ENCODE peak calls at places on chromosomes 6 and 20, in six cellular contexts. R, E, G, F, V and J are unnamed samples.

GRCh38 chr6:13014551-13015378 is 298.2 kb downstream of the PHACTR1 start:
- DNase-seq in G (no peak), V (no peak), E (no peak), R (peak; percentile 48), F (no peak), J (no peak)

GRCh38 chr6:9308284-9308683 is 872.9 kb upstream of the SLC35B3 start:
- DNase-seq in E (peak; percentile 1), R (no peak), F (no peak), G (no peak), V (no peak), J (no peak)

GRCh38 chr6:57013501-57013900 is 33.0 kb upstream of the KIAA1586 start:
- DNase-seq in F (peak; percentile 41), R (no peak), E (peak; percentile 87), V (peak; percentile 70), G (peak; percentile 89), J (peak; percentile 50)

GRCh38 chr6:146950351-146950835 is 253.8 kb upstream of the STXBP5 start:
- DNase-seq in R (no peak), V (peak; percentile 59), G (peak; percentile 7), E (peak; percentile 4), F (no peak), J (no peak)

GRCh38 chr6:38212579-38212978 is 393.1 kb downstream of the ZFAND3 start:
- DNase-seq in R (no peak), G (no peak), V (no peak), E (peak; percentile 16), F (no peak), J (no peak)

GRCh38 chr6:161918154-161918553 is 644.3 kb upstream of the AGPAT4 start:
- DNase-seq in V (no peak), R (no peak), G (peak; percentile 74), F (no peak), E (no peak), J (no peak)

GRCh38 chr6:49336514-49337131 is 126.4 kb downstream of the MMUT start:
- DNase-seq in E (no peak), G (peak; percentile 33), F (peak; percentile 23), R (no peak), V (peak; percentile 96), J (no peak)

GRCh38 chr20:36848078-36848660 is 27.8 kb upstream of the TLDC2 start:
- DNase-seq in V (peak; percentile 85), R (peak; percentile 82), F (peak; percentile 91), G (peak; percentile 90), E (peak; percentile 87), J (no peak)

GRCh38 chr6:129236110-129236509 is 353.2 kb downstream of the LAMA2 start:
- DNase-seq in G (peak; percentile 29), E (no peak), R (no peak), F (no peak), V (no peak), J (no peak)

GRCh38 chr6:154579046-154579823 is 68.8 kb upstream of the CNKSR3 start:
- DNase-seq in R (no peak), E (no peak), V (peak; percentile 16), G (no peak), F (no peak), J (no peak)

GRCh38 chr6:33709605-33710295 is 1.8 kb downstream of the UQCC2 start:
- DNase-seq in R (peak; percentile 26), V (no peak), G (no peak), E (no peak), F (no peak), J (no peak)

GRCh38 chr6:109165392-109165964 is 70.2 kb downstream of the CEP57L1 start:
- DNase-seq in F (peak; percentile 47), G (peak; percentile 86), V (peak; percentile 88), R (peak; percentile 37), E (peak; percentile 90), J (no peak)

GRCh38 chr6:33740204-33740608 is 6.5 kb downstream of the IP6K3 start:
- DNase-seq in R (peak; percentile 86), G (peak; percentile 19), F (no peak), V (peak; percentile 32), E (peak; percentile 49), J (no peak)

DNA sequence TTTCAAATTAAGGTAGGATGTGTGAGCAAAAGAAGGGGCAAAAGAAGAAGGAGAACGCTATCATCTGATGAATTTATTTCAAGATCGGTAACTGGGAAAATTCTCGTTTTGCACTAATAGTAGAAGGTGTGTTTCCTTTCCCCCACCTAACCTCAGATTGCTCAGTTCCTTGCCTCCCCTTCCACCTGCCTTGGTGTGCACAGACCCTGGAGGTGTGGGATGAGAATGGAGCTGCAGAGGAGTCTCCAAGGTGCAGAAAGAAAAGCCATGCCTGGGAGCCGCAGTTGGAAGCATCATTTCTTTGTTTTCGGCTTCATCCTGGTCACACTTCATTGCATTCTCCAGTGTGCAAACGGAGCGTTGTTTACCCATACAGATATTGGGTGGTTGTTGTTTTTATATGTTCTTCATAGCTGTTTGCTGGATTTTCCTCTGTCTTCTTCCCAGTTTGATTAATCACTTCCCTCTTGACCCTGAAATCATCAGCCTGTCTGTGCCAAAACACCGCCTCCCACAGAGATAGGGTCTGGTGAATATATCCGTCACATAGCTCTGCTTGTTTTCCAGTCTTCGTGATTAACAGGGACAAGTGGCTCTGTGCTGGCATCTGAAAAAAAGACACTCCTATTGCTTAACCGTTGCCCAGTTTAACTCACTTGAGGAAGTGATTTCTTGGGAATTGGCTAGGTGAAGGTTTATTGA is 40.2 kb upstream of the NEDD9 start:
- DNase-seq in F (no peak), R (no peak), G (no peak), E (no peak), V (no peak), J (no peak)
- H3K4me3 ChIP-seq in F (no peak overlapping the region), R (no peak overlapping the region), G (no peak overlapping the region), E (no peak overlapping the region), V (no peak overlapping the region), J (no peak overlapping the region)

GRCh38 chr6:124688369-124688768 is 273.9 kb upstream of the RNF217 start:
- DNase-seq in R (no peak), F (no peak), E (no peak), V (no peak), G (peak; percentile 53), J (no peak)

GRCh38 chr6:124682751-124683150 is 279.5 kb upstream of the RNF217 start:
- DNase-seq in V (no peak), G (no peak), F (no peak), E (no peak), R (no peak), J (no peak)

GRCh38 chr6:124679392-124679791 is 282.8 kb upstream of the RNF217 start:
- DNase-seq in G (peak; percentile 21), E (peak; percentile 47), V (peak; percentile 45), R (no peak), F (no peak), J (no peak)

GRCh38 chr6:124684621-124685020 is 277.6 kb upstream of the RNF217 start:
- DNase-seq in V (no peak), R (no peak), F (no peak), G (no peak), E (peak; percentile 22), J (no peak)

DNA sequence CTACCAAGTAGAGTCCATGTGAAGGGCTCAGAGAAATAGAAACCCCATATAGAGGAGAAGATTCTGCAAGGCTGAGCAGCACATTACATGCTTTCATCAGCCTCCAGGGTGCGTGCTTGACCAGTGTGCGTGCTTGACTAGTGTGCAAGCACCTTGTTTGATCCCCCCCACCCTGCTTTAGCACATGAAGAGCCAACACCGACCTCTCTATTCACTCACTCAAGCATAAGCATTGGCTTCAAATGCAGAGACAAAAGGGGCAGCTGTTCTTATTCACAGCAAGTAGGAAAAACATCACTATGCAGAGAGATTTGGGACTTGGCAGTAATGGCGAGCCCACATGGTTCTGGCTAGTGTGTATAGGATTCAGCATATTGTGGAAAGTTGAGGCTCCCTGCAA is 278.7 kb upstream of the RNF217 start:
- DNase-seq in E (no peak), G (no peak), F (no peak), R (no peak), V (no peak), J (no peak)
- TF ChIP-seq CTCF in E (no peak), G (no peak), F (no peak), R (no peak), V (no peak), J (no peak)

DNA sequence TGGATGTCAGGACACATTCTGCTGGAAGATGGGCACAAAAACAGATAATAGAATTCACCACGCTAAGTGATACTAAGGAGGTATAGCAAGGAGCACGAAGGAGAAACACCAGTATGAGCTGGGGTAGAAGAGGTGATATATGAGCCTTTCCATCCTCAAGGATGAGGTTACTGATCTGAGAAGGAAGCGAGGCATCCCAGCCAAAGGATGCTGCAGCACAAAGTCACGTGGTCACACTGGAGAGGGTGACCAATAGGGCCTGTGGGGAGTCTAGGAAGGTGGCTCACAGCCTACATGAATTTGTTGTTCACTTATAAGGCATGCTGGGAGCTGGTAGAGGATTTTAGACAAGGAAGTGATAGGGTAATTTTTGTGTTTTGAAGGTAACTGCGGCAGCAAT is 1.4 kb downstream of the GINS1 start:
- DNase-seq in G (no peak), E (no peak), F (no peak), R (no peak), V (no peak), J (no peak)
- H3K4me3 ChIP-seq in G (no peak overlapping the region), E (no peak overlapping the region), F (peak overlapping the region; percentile 87), R (no peak overlapping the region), V (no peak overlapping the region), J (peak overlapping the region; percentile 89)

DNA sequence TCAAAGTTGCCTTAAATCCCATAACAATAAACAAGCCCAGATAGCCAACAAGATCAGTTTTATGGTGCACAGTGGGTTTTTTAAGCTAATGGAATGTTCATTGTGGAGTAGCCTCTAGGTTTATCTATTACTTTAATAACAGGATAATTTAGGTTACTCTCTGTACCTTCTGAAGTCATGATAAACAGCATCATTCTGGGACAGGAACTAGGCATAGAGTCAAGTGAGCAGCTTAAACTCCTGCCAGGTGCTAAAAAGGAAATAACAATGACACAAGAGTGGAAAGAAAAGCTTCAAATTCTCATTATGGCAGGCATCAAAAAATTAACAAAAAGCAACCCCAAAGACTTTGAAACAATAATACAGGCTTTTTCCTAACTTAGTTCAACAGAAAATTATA is 228.8 kb downstream of the HACE1 start:
- DNase-seq in G (no peak), V (no peak), R (no peak), F (no peak), E (no peak), J (no peak)
- TF ChIP-seq CTCF in G (no peak), V (no peak), R (no peak), F (no peak), E (no peak), J (no peak)

GRCh38 chr6:149437212-149437611 is 37.1 kb downstream of the SUMO4 start:
- DNase-seq in F (no peak), V (no peak), G (no peak), E (no peak), R (no peak), J (no peak)
- H3K4me3 ChIP-seq in F (no peak overlapping the region), V (no peak overlapping the region), G (no peak overlapping the region), E (no peak overlapping the region), R (no peak overlapping the region), J (no peak overlapping the region)

GRCh38 chr6:145815875-145816274 is 1.3 kb upstream of the FBXO30 start:
- DNase-seq in R (no peak), E (no peak), F (no peak), V (no peak), G (peak; percentile 11), J (no peak)

GRCh38 chr6:145813285-145814034 is 1.1 kb downstream of the FBXO30 start:
- DNase-seq in R (no peak), G (peak; percentile 80), F (peak; percentile 27), E (peak; percentile 70), V (peak; percentile 74), J (no peak)

GRCh38 chr6:145815351-145815772 is 767 bp upstream of the FBXO30 start:
- DNase-seq in R (peak; percentile 39), F (peak; percentile 18), E (peak; percentile 23), V (no peak), G (peak; percentile 21), J (no peak)

GRCh38 chr6:145814035-145814500 is 527 bp downstream of the FBXO30 start:
- DNase-seq in F (peak; percentile 23), R (peak; percentile 46), G (no peak), E (peak; percentile 46), V (no peak), J (no peak)

GRCh38 chr6:145814501-145815350 is at the start of gene FBXO30:
- DNase-seq in G (peak; percentile 89), F (peak; percentile 72), V (peak; percentile 89), E (peak; percentile 87), R (peak; percentile 90), J (peak; percentile 39)
- TF ChIP-seq CTCF in G (peak; percentile 4), F (peak; percentile 40), V (peak; percentile 7), E (peak; percentile 39), R (no peak), J (no peak)